ENCODE peak calls at places on chromosome 7, in six cellular contexts. S, V, F, P, X and J are unnamed samples.

GRCh38 chr7:116218051-116218645 is 7.8 kb downstream of the TES start:
- DNase-seq in F (no peak), X (peak), V (peak), S (peak), P (peak), J (peak)

GRCh38 chr7:74514131-74514591 is 60.5 kb downstream of the GTF2IRD1 start:
- DNase-seq in S (no peak), P (no peak), X (no peak), V (no peak), F (no peak), J (no peak)

GRCh38 chr7:142583424-142583823 is 165.8 kb upstream of the PRSS1 start:
- DNase-seq in V (peak), P (peak), X (peak), F (no peak), S (peak), J (peak)

GRCh38 chr7:81327873-81328272 is 409.0 kb upstream of the SEMA3C start:
- DNase-seq in S (no peak), X (no peak), V (no peak), P (no peak), F (no peak), J (no peak)

GRCh38 chr7:100489824-100490223 is 6.1 kb downstream of the NYAP1 start:
- DNase-seq in F (no peak), P (peak), X (peak), S (peak), V (peak), J (no peak)

GRCh38 chr7:111784971-111785575 is 222.8 kb upstream of the IMMP2L start:
- DNase-seq in F (no peak), S (no peak), X (no peak), P (no peak), V (no peak), J (no peak)

GRCh38 chr7:16669581-16669980 is 23.6 kb downstream of the BZW2 start:
- DNase-seq in F (no peak), V (no peak), P (peak), X (no peak), S (no peak), J (no peak)

GRCh38 chr7:47757946-47758371 is 176.0 kb upstream of the TNS3 start:
- DNase-seq in P (peak), F (peak), V (peak), X (peak), S (no peak), J (peak)

GRCh38 chr7:121153995-121154394 is 165.5 kb downstream of the CPED1 start:
- DNase-seq in X (peak), V (no peak), S (no peak), F (no peak), P (no peak), J (peak)

GRCh38 chr7:116863168-116863670 is 832 bp downstream of the CAPZA2 start:
- DNase-seq in S (no peak), P (peak), V (peak), F (no peak), X (no peak), J (no peak)

GRCh38 chr7:71465741-71466189 is 333.8 kb downstream of the GALNT17 start:
- DNase-seq in S (no peak), F (no peak), X (no peak), V (no peak), P (no peak), J (no peak)
- H3K4me3 ChIP-seq in S (no peak), F (no peak), X (no peak), V (no peak), P (no peak), J (no peak)

GRCh38 chr7:36650766-36651310 is 73.5 kb downstream of the AOAH start:
- DNase-seq in X (no peak), S (no peak), V (no peak), F (no peak), P (no peak), J (no peak)
- TF ChIP-seq CTCF in X (no peak), S (no peak), V (no peak), F (no peak), P (no peak), J (no peak)

GRCh38 chr7:20964214-20964613 is 177.5 kb upstream of the SP8 start:
- DNase-seq in P (no peak), S (no peak), F (no peak), V (no peak), X (no peak), J (no peak)

GRCh38 chr7:20954711-20955641 is 168.3 kb upstream of the SP8 start:
- DNase-seq in S (no peak), F (no peak), P (no peak), X (no peak), V (no peak), J (no peak)

GRCh38 chr7:20952891-20953290 is 166.2 kb upstream of the SP8 start:
- DNase-seq in X (no peak), F (no peak), V (no peak), S (no peak), P (no peak), J (no peak)

GRCh38 chr7:20959281-20959680 is 172.6 kb upstream of the SP8 start:
- DNase-seq in X (no peak), F (no peak), V (no peak), P (no peak), S (peak), J (no peak)

GRCh38 chr7:20958474-20958873 is 171.8 kb upstream of the SP8 start:
- DNase-seq in X (no peak), P (no peak), S (no peak), V (no peak), F (no peak), J (no peak)
- H3K4me3 ChIP-seq in X (no peak), P (no peak), S (peak), V (no peak), F (no peak), J (no peak)

GRCh38 chr7:79286181-79286580 is 167.3 kb downstream of the MAGI2 start:
- DNase-seq in V (no peak), X (no peak), P (no peak), S (no peak), F (no peak), J (no peak)

GRCh38 chr7:79281406-79281805 is 172.1 kb downstream of the MAGI2 start:
- DNase-seq in V (no peak), X (no peak), S (no peak), P (peak), F (no peak), J (no peak)

GRCh38 chr7:79282882-79283602 is 170.4 kb downstream of the MAGI2 start:
- DNase-seq in X (peak), S (peak), F (no peak), V (no peak), P (peak), J (peak)

GRCh38 chr7:79284226-79284625 is 169.2 kb downstream of the MAGI2 start:
- DNase-seq in V (no peak), P (peak), X (no peak), S (no peak), F (no peak), J (peak)

GRCh38 chr7:79282051-79282694 is 171.3 kb downstream of the MAGI2 start:
- DNase-seq in X (peak), P (peak), F (no peak), V (peak), S (no peak), J (peak)
- TF ChIP-seq CTCF in X (peak), P (peak), F (no peak), V (peak), S (no peak), J (peak)

GRCh38 chr7:134785842-134786241 is 6.4 kb downstream of the CALD1 start:
- DNase-seq in F (no peak), V (no peak), S (no peak), X (no peak), P (peak), J (no peak)
- H3K4me3 ChIP-seq in F (no peak), V (no peak), S (no peak), X (no peak), P (no peak), J (no peak)